ENCODE peak calls at places on chromosomes 2 and 18, in six cellular contexts. W, I, K, E, N and Y are unnamed samples.

GRCh38 chr2:201116959-201117734 is 1.2 kb downstream of the CFLAR start:
- DNase-seq in W (peak; percentile 71), I (no peak), K (no peak), E (peak; percentile 80), N (peak; percentile 24), Y (peak; percentile 90)

GRCh38 chr2:113212245-113213060 is 38.7 kb downstream of the PSD4 start:
- DNase-seq in W (no peak), I (no peak), K (no peak), E (peak; percentile 78), N (peak; percentile 47), Y (peak; percentile 75)

GRCh38 chr2:70987386-70987785 is 7.3 kb downstream of the TEX261 start:
- DNase-seq in W (no peak), I (peak; percentile 24), K (no peak), E (no peak), N (no peak), Y (no peak)

GRCh38 chr2:79453918-79454317 is 58.9 kb upstream of the CTNNA2 start:
- DNase-seq in W (peak; percentile 2), I (no peak), K (no peak), E (no peak), N (peak; percentile 56), Y (no peak)

GRCh38 chr2:127324635-127325034 is 30.7 kb upstream of the ERCC3 start:
- DNase-seq in W (peak; percentile 54), I (no peak), K (peak; percentile 8), E (no peak), N (peak; percentile 58), Y (no peak)

GRCh38 chr2:83365476-83365875 is 1093.6 kb downstream of the SUCLG1 start:
- DNase-seq in W (no peak), I (no peak), K (no peak), E (no peak), N (no peak), Y (no peak)

GRCh38 chr2:149885946-149886345 is 298.4 kb upstream of the MMADHC start:
- DNase-seq in W (no peak), I (no peak), K (peak; percentile 12), E (no peak), N (no peak), Y (no peak)

GRCh38 chr2:88517759-88518201 is 65.3 kb upstream of the FOXI3 start:
- DNase-seq in W (no peak), I (no peak), K (no peak), E (no peak), N (peak; percentile 10), Y (no peak)

GRCh38 chr2:168289880-168290279 is 42.5 kb upstream of the STK39 start:
- DNase-seq in W (no peak), I (no peak), K (no peak), E (no peak), N (no peak), Y (no peak)

GRCh38 chr2:9967053-9967775 is 15.7 kb downstream of the GRHL1 start:
- DNase-seq in W (peak; percentile 87), I (no peak), K (no peak), E (no peak), N (no peak), Y (no peak)

GRCh38 chr18:38526922-38527321 is 961.3 kb upstream of the CELF4 start:
- DNase-seq in W (no peak), I (no peak), K (peak; percentile 57), E (no peak), N (no peak), Y (no peak)

GRCh38 chr2:10424051-10424450 is 24.1 kb downstream of the ODC1 start:
- DNase-seq in W (no peak), I (peak; percentile 55), K (no peak), E (no peak), N (no peak), Y (no peak)

GRCh38 chr2:43273477-43273876 is 47.1 kb upstream of the ZFP36L2 start:
- DNase-seq in W (no peak), I (no peak), K (no peak), E (peak; percentile 75), N (no peak), Y (no peak)

GRCh38 chr2:240996161-240996833 is 2.1 kb upstream of the SNED1 start:
- DNase-seq in W (no peak), I (peak; percentile 73), K (no peak), E (no peak), N (peak; percentile 50), Y (peak; percentile 63)

GRCh38 chr18:7608798-7609197 is 41.7 kb downstream of the PTPRM start:
- DNase-seq in W (no peak), I (no peak), K (no peak), E (no peak), N (no peak), Y (no peak)

GRCh38 chr18:36825526-36825925 is 3.3 kb downstream of the TPGS2 start:
- DNase-seq in W (no peak), I (no peak), K (no peak), E (no peak), N (no peak), Y (no peak)

GRCh38 chr2:182504903-182505302 is 78.1 kb upstream of the PDE1A start:
- DNase-seq in W (no peak), I (no peak), K (peak; percentile 14), E (no peak), N (no peak), Y (no peak)

GRCh38 chr2:235495373-235496238 is 1.8 kb downstream of the AGAP1 start:
- DNase-seq in W (no peak), I (no peak), K (peak; percentile 29), E (no peak), N (no peak), Y (no peak)

GRCh38 chr2:225042800-225043167 is 516 bp upstream of the DOCK10 start:
- DNase-seq in W (no peak), I (no peak), K (no peak), E (peak; percentile 44), N (no peak), Y (no peak)

GRCh38 chr18:79283341-79283879 is 112.3 kb upstream of the NFATC1 start:
- DNase-seq in W (no peak), I (no peak), K (no peak), E (no peak), N (no peak), Y (no peak)

GRCh38 chr2:127122351-127123027 is 15.5 kb upstream of the BIN1 start:
- DNase-seq in W (no peak), I (peak; percentile 72), K (no peak), E (no peak), N (no peak), Y (no peak)

GRCh38 chr2:159817278-159817677 is 19.3 kb upstream of the CD302 start:
- DNase-seq in W (no peak), I (no peak), K (no peak), E (no peak), N (no peak), Y (no peak)

GRCh38 chr2:122843503-122843902 is 1088.1 kb downstream of the TSN start:
- DNase-seq in W (no peak), I (no peak), K (no peak), E (no peak), N (no peak), Y (no peak)

GRCh38 chr18:60329131-60329530 is 43.4 kb downstream of the MC4R start:
- DNase-seq in W (no peak), I (no peak), K (no peak), E (no peak), N (no peak), Y (no peak)

GRCh38 chr2:23487735-23488492 is 102.9 kb downstream of the KLHL29 start:
- DNase-seq in W (no peak), I (peak; percentile 56), K (peak; percentile 60), E (peak; percentile 40), N (peak; percentile 70), Y (no peak)

GRCh38 chr2:178301595-178302324 is 107.4 kb downstream of the OSBPL6 start:
- DNase-seq in W (no peak), I (no peak), K (no peak), E (no peak), N (no peak), Y (no peak)

GRCh38 chr2:173750332-173750731 is 214.8 kb downstream of the SP3 start:
- DNase-seq in W (no peak), I (no peak), K (no peak), E (no peak), N (peak; percentile 80), Y (no peak)

GRCh38 chr2:162926501-162926900 is 87.9 kb upstream of the KCNH7 start:
- DNase-seq in W (no peak), I (no peak), K (peak; percentile 97), E (no peak), N (peak; percentile 9), Y (no peak)

DNA sequence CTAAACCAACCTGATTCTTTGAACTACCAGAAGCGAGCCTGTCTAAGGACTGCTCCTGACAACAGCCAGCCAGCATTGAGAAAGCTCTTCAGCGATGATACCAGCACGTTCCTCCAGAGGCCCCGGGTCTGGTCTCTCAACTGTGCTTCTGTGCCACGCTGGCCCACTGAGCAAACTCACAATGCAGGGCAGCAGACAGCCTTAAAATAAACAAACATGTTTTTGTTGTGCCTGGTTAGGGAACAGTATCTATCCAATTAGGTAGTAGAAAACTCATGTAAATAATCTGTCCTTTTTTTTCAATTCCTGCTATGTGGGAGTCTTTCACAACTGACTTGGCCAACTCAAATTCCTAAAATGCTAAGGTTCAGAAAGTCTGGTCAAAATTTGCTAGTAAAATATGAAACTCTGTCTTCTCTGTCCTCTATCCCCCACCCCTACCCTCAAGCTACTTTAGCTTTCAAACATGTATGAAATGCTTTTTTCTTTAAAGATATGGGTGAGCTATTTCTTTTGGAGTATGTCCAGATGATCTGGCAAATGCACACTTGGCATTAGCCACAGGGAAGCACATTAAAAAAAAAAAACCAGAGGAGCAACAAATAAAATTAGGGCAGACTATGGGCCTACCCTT is 21.4 kb upstream of the EML4 start:
- DNase-seq in W (no peak), I (no peak), K (no peak), E (no peak), N (no peak), Y (no peak)
- H3K4me3 ChIP-seq in W (no peak overlapping the region), I (no peak overlapping the region), K (no peak overlapping the region), E (no peak overlapping the region), N (no peak overlapping the region), Y (no peak overlapping the region)

GRCh38 chr18:4093676-4094075 is 361.4 kb downstream of the DLGAP1 start:
- DNase-seq in W (no peak), I (no peak), K (no peak), E (no peak), N (no peak), Y (no peak)
- H3K4me1 ChIP-seq in W (no peaks in the 10 kb centered on the region), I (no peaks in the 10 kb centered on the region), K (no peaks in the 10 kb centered on the region), E (no peaks in the 10 kb centered on the region), N (no peaks in the 10 kb centered on the region), Y (no peaks in the 10 kb centered on the region)

DNA sequence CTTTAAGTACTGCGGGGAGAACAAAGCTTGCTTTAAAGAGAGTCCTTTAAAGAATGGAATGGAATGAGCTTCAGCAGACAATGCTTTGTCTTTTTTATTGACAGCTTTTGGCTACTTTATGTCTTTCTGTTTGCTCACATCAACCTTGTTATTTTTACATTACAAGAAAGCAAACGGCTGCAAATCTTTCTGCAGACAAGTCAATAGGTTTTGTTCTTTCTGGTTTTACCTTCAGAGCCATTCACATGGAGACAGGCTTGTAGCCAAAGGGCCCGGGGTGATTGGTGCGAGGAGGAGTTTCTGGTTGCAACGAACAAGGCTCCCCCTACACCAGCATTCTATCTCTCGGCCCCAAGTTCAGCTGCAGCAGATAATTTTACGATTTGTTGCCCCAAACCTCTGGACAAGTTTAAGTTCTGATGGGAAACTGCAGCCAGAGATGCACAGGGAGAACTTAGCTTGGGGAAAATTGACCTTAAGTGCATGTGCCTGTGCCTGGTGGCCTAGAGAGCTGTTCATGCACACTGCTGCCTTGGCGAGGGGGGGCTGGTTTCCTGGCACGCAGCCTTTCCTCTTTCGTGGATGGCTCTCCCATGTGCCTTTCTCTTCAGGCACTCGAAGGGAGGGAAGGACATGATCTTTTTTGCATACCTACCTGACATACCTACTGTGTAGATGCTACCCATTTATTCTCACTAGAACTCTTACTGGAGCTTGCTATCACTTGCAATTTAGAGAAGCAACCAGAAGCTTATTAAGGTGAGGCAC is 543.2 kb downstream of the DCDC2C start:
- DNase-seq in W (no peak), I (no peak), K (no peak), E (no peak), N (peak; percentile 42), Y (no peak)
- H3K4me3 ChIP-seq in W (no peak overlapping the region), I (no peak overlapping the region), K (no peak overlapping the region), E (no peak overlapping the region), N (no peak overlapping the region), Y (no peak overlapping the region)

GRCh38 chr2:54598347-54599325 is 124.8 kb upstream of the EML6 start:
- DNase-seq in W (peak; percentile 52), I (no peak), K (no peak), E (no peak), N (no peak), Y (peak; percentile 76)
- H3K4me1 ChIP-seq in W (peaks cover 39% of the 10 kb centered on the region), I (peaks cover 83% of the 10 kb centered on the region), K (peaks cover 31% of the 10 kb centered on the region), E (peaks cover 16% of the 10 kb centered on the region), N (no peaks in the 10 kb centered on the region), Y (peaks cover 82% of the 10 kb centered on the region)